ENCODE peak calls at places on chromosomes 16 and 17, in four cellular contexts. One of them, this sample, is unnamed.

GRCh38 chr17:75115545-75115944 is 5.8 kb downstream of the ARMC7 start:
- DNase-seq in EL: no peak
- DNase-seq in sciatic nerve: no peak
- DNase-seq in lower leg skin: no peak
- DNase-seq in this sample: no peak

GRCh38 chr17:40617678-40618240 is 29.9 kb downstream of the SMARCE1 start:
- DNase-seq in sciatic nerve: no peak
- DNase-seq in lower leg skin: no peak
- DNase-seq in EL: no peak
- DNase-seq in this sample: no peak

GRCh38 chr17:42844271-42844670 is at the start of gene AOC2:
- DNase-seq in EL: no peak
- DNase-seq in lower leg skin: no peak
- DNase-seq in sciatic nerve: no peak
- DNase-seq in this sample: no peak

GRCh38 chr16:67842509-67843342 is 606 bp downstream of the THAP11 start:
- DNase-seq in sciatic nerve: peak; percentile 75
- DNase-seq in lower leg skin: peak; percentile 93
- DNase-seq in EL: peak; percentile 58
- DNase-seq in this sample: no peak

GRCh38 chr16:4208529-4208835 is 33.4 kb downstream of the SRL start:
- DNase-seq in EL: no peak
- DNase-seq in lower leg skin: no peak
- DNase-seq in sciatic nerve: no peak
- DNase-seq in this sample: no peak

GRCh38 chr17:67260051-67260987 is 15.3 kb upstream of the HELZ start:
- DNase-seq in EL: peak; percentile 61
- DNase-seq in sciatic nerve: no peak
- DNase-seq in lower leg skin: no peak
- DNase-seq in this sample: no peak

GRCh38 chr16:73058616-73059409 is 10.9 kb upstream of the ZFHX3 start:
- DNase-seq in sciatic nerve: no peak
- DNase-seq in EL: peak; percentile 63
- DNase-seq in lower leg skin: no peak
- DNase-seq in this sample: no peak

GRCh38 chr16:51989637-51990230 is 557.2 kb downstream of the TOX3 start:
- DNase-seq in EL: no peak
- DNase-seq in sciatic nerve: no peak
- DNase-seq in lower leg skin: no peak
- DNase-seq in this sample: no peak

GRCh38 chr16:11796227-11797165 is 562 bp downstream of the ZC3H7A start:
- DNase-seq in sciatic nerve: peak; percentile 82
- DNase-seq in lower leg skin: peak; percentile 93
- DNase-seq in EL: peak; percentile 63
- DNase-seq in this sample: no peak

GRCh38 chr16:56547120-56547948 is 17.5 kb upstream of the MT4 start:
- DNase-seq in sciatic nerve: no peak
- DNase-seq in EL: peak; percentile 56
- DNase-seq in lower leg skin: no peak
- DNase-seq in this sample: peak; percentile 81

GRCh38 chr16:87464691-87465300 is 28.0 kb downstream of the ZCCHC14 start:
- DNase-seq in sciatic nerve: peak; percentile 86
- DNase-seq in EL: peak; percentile 84
- DNase-seq in lower leg skin: peak; percentile 95
- DNase-seq in this sample: no peak

This sample was measured in iPS DF 19.7.